ENCODE peak calls at places on chromosome 10, in six cellular contexts. E, M, O, Z, J and C are unnamed samples.

GRCh38 chr10:16987976-16988610 is 141.5 kb downstream of the CUBN start:
- DNase-seq in O (no peak), Z (no peak), J (no peak), E (no peak), M (no peak), C (no peak)

GRCh38 chr10:132702601-132703304 is 83.2 kb downstream of the NKX6-2 start:
- DNase-seq in O (no peak), E (no peak), M (no peak), J (peak), Z (no peak), C (no peak)

GRCh38 chr10:74078037-74078436 is 72.6 kb downstream of the AP3M1 start:
- DNase-seq in E (no peak), O (no peak), M (no peak), Z (peak), J (no peak), C (peak)

GRCh38 chr10:32139223-32140073 is 83.2 kb upstream of the KIF5B start:
- DNase-seq in E (no peak), O (peak), M (peak), Z (peak), J (peak), C (peak)

GRCh38 chr10:84429926-84430520 is 101.6 kb downstream of the CCSER2 start:
- DNase-seq in O (peak), J (peak), E (peak), M (no peak), Z (peak), C (peak)

GRCh38 chr10:116784651-116785050 is 42.3 kb upstream of the HSPA12A start:
- DNase-seq in O (no peak), E (no peak), J (no peak), M (no peak), Z (no peak), C (no peak)

GRCh38 chr10:45373003-45373782 is 823 bp upstream of the ALOX5 start:
- DNase-seq in J (peak), O (peak), M (no peak), Z (peak), E (no peak), C (no peak)

GRCh38 chr10:22340362-22341189 is 4.7 kb upstream of the SPAG6 start:
- DNase-seq in E (peak), J (peak), O (peak), M (peak), Z (peak), C (peak)

GRCh38 chr10:131657318-131657984 is 243.4 kb upstream of the PPP2R2D start:
- DNase-seq in M (no peak), J (peak), O (no peak), Z (no peak), E (no peak), C (no peak)

GRCh38 chr10:63133787-63134557 is 844 bp downstream of the NRBF2 start:
- DNase-seq in E (no peak), O (peak), Z (no peak), J (no peak), M (no peak), C (peak)

GRCh38 chr10:132627736-132628512 is 90.3 kb downstream of the INPP5A start:
- DNase-seq in J (peak), O (no peak), Z (no peak), E (no peak), M (peak), C (no peak)

GRCh38 chr10:71031601-71032000 is 143.2 kb upstream of the PCBD1 start:
- DNase-seq in E (no peak), O (no peak), J (no peak), Z (no peak), M (no peak), C (no peak)